ENCODE peak calls at places on chromosomes 13 and 19, in seven cellular contexts. M is substantia nigra, O is ACHN, L is fibroblast of mammary gland, R is esophagus squamous epithelium, Q is mesendoderm, U is fibroblast of pulmonary artery. E is an unnamed sample.

GRCh38 chr13:37443538-37443937 is 155.0 kb downstream of the POSTN start:
- DNase-seq in M (no peak), O (no peak), L (peak; percentile 97), R (no peak), Q (no peak), U (peak; percentile 83), E (no peak)

GRCh38 chr13:33125821-33126570 is 109.8 kb downstream of the KL start:
- DNase-seq in M (no peak), O (peak; percentile 90), L (peak; percentile 99), R (no peak), Q (peak; percentile 97), U (peak; percentile 94), E (no peak)

GRCh38 chr13:74003374-74003773 is 130.8 kb downstream of the KLF12 start:
- DNase-seq in M (no peak), O (no peak), L (no peak), R (no peak), Q (no peak), U (no peak), E (no peak)

GRCh38 chr19:40165362-40165937 is 25.8 kb upstream of the MAP3K10 start:
- DNase-seq in M (peak; percentile 11), O (peak; percentile 24), L (peak; percentile 40), R (no peak), Q (peak; percentile 76), U (peak; percentile 49), E (peak; percentile 66)

GRCh38 chr13:37429976-37430375 is 168.6 kb downstream of the POSTN start:
- DNase-seq in M (no peak), O (no peak), L (peak; percentile 97), R (no peak), Q (no peak), U (peak; percentile 78), E (no peak)

GRCh38 chr13:109818136-109818535 is 31.8 kb upstream of the IRS2 start:
- DNase-seq in M (no peak), O (no peak), L (no peak), R (no peak), Q (no peak), U (no peak), E (no peak)

GRCh38 chr19:35963514-35963913 is 27.3 kb downstream of the LRFN3 start:
- DNase-seq in M (no peak), O (peak; percentile 63), L (peak; percentile 64), R (no peak), Q (peak; percentile 76), U (peak; percentile 74), E (peak; percentile 30)

GRCh38 chr13:85521586-85521985 is 277.6 kb downstream of the SLITRK6 start:
- DNase-seq in M (no peak), O (no peak), L (no peak), R (no peak), Q (no peak), U (no peak), E (no peak)

GRCh38 chr19:48817585-48818124 is 6.8 kb upstream of the BCAT2 start:
- DNase-seq in M (no peak), O (no peak), L (no peak), R (no peak), Q (no peak), U (no peak), E (no peak)

GRCh38 chr13:64591981-64592380 is 2638.2 kb downstream of the PCDH9 start:
- DNase-seq in M (no peak), O (no peak), L (peak; percentile 3), R (no peak), Q (no peak), U (peak; percentile 39), E (no peak)

GRCh38 chr13:112719016-112719415 is 29.2 kb downstream of the ATP11A start:
- DNase-seq in M (no peak), O (no peak), L (no peak), R (no peak), Q (no peak), U (no peak), E (no peak)

GRCh38 chr13:104327217-104327616 is 1261.0 kb upstream of the SLC10A2 start:
- DNase-seq in M (no peak), O (no peak), L (no peak), R (no peak), Q (no peak), U (no peak), E (no peak)

GRCh38 chr19:36266375-36266961 is 51.6 kb downstream of the ZNF146 start:
- DNase-seq in M (no peak), O (no peak), L (no peak), R (no peak), Q (no peak), U (no peak), E (no peak)

GRCh38 chr19:35116085-35116801 is 620 bp downstream of the FXYD3 start:
- DNase-seq in M (no peak), O (no peak), L (no peak), R (no peak), Q (no peak), U (no peak), E (no peak)

GRCh38 chr13:47298506-47298905 is 401.7 kb upstream of the HTR2A start:
- DNase-seq in M (no peak), O (no peak), L (peak; percentile 68), R (no peak), Q (no peak), U (peak; percentile 14), E (no peak)

GRCh38 chr13:63427170-63427569 is 2011.5 kb upstream of the PCDH20 start:
- DNase-seq in M (no peak), O (no peak), L (no peak), R (no peak), Q (no peak), U (no peak), E (no peak)

GRCh38 chr19:4717191-4717965 is 6.3 kb downstream of the DPP9 start:
- DNase-seq in M (no peak), O (no peak), L (peak; percentile 75), R (no peak), Q (no peak), U (peak; percentile 45), E (no peak)

GRCh38 chr13:47112205-47112896 is 215.5 kb upstream of the HTR2A start:
- DNase-seq in M (no peak), O (no peak), L (peak; percentile 38), R (no peak), Q (peak; percentile 45), U (no peak), E (no peak)

GRCh38 chr13:73733691-73734090 is 400.5 kb downstream of the KLF12 start:
- DNase-seq in M (no peak), O (no peak), L (no peak), R (no peak), Q (no peak), U (no peak), E (no peak)

GRCh38 chr19:48571378-48572162 is 19.6 kb downstream of the SULT2B1 start:
- DNase-seq in M (no peak), O (no peak), L (no peak), R (no peak), Q (no peak), U (no peak), E (no peak)

GRCh38 chr13:64675256-64675892 is 2554.8 kb downstream of the PCDH9 start:
- DNase-seq in M (no peak), O (no peak), L (peak; percentile 6), R (no peak), Q (peak; percentile 38), U (peak; percentile 33), E (no peak)

GRCh38 chr19:2613507-2614295 is 88.8 kb downstream of the GNG7 start:
- DNase-seq in M (no peak), O (peak; percentile 30), L (peak; percentile 36), R (no peak), Q (peak; percentile 73), U (peak; percentile 51), E (peak; percentile 65)

GRCh38 chr19:30407310-30407709 is 35.1 kb downstream of the ZNF536 start:
- DNase-seq in M (no peak), O (no peak), L (no peak), R (no peak), Q (no peak), U (no peak), E (no peak)

GRCh38 chr19:1851581-1852293 is 3.5 kb upstream of the REXO1 start:
- DNase-seq in M (no peak), O (no peak), L (no peak), R (no peak), Q (no peak), U (no peak), E (no peak)

GRCh38 chr13:95480131-95480545 is 72.4 kb upstream of the CLDN10 start:
- DNase-seq in M (no peak), O (no peak), L (peak; percentile 7), R (no peak), Q (no peak), U (peak; percentile 36), E (peak; percentile 17)

GRCh38 chr19:31613683-31614219 is 264.5 kb upstream of the TSHZ3 start:
- DNase-seq in M (no peak), O (no peak), L (no peak), R (no peak), Q (peak; percentile 30), U (no peak), E (no peak)

E was measured in stimulated activated CD4-positive, alpha-beta T cell treated with anti-CD3 and anti-CD28 coated beads, Interleukin-1b, Interleukin-23, amount 100 ng/mL, for 48 hours.